ENCODE peak calls at places on chromosome 14, in eight cellular contexts. Y is left ventricle myocardium inferior; D is choroid plexus epithelial cell; J is Peyer's patch; W is neural crest cell; S is CD8-positive, alpha-beta T cell; L is HFFc6; H is stomach. T is an unnamed sample.

GRCh38 chr14:99320105-99320572 is 48.1 kb upstream of the BCL11B start:
- DNase-seq in Y (peak), D (peak), J (peak), W (peak), S (peak), L (peak), H (peak), T (peak)

GRCh38 chr14:104383088-104383805 is 196.3 kb upstream of the C14orf180 start:
- DNase-seq in Y (no peak), D (no peak), J (peak), W (no peak), S (no peak), L (no peak), H (no peak), T (no peak)

GRCh38 chr14:70416322-70416716 is 571 bp downstream of the SYNJ2BP start:
- DNase-seq in Y (no peak), D (peak), J (no peak), W (no peak), S (no peak), L (no peak), H (no peak), T (peak)

GRCh38 chr14:88129306-88130056 is 124.5 kb downstream of the GPR65 start:
- DNase-seq in Y (no peak), D (peak), J (no peak), W (no peak), S (peak), L (peak), H (no peak), T (peak)

GRCh38 chr14:103220982-103221641 is 97.9 kb downstream of the TNFAIP2 start:
- DNase-seq in Y (no peak), D (no peak), J (no peak), W (no peak), S (no peak), L (no peak), H (no peak), T (peak)

GRCh38 chr14:98682031-98682430 is 590.0 kb downstream of the BCL11B start:
- DNase-seq in Y (no peak), D (no peak), J (no peak), W (no peak), S (no peak), L (no peak), H (no peak), T (no peak)

GRCh38 chr14:104860414-104860813 is 4.7 kb upstream of the CEP170B start:
- DNase-seq in Y (no peak), D (no peak), J (no peak), W (no peak), S (no peak), L (no peak), H (no peak), T (no peak)

GRCh38 chr14:52835122-52835903 is 43.9 kb upstream of the GNPNAT1 start:
- DNase-seq in Y (no peak), D (peak), J (no peak), W (no peak), S (no peak), L (peak), H (no peak), T (peak)

GRCh38 chr14:47149326-47149725 is 497.7 kb upstream of the RPL10L start:
- DNase-seq in Y (no peak), D (peak), J (no peak), W (no peak), S (no peak), L (no peak), H (no peak), T (no peak)

GRCh38 chr14:74973003-74973614 is 17.7 kb upstream of the PGF start:
- DNase-seq in Y (peak), D (peak), J (peak), W (no peak), S (peak), L (no peak), H (no peak), T (no peak)

GRCh38 chr14:36661506-36662257 is at the start of gene PAX9:
- DNase-seq in Y (peak), D (peak), J (peak), W (peak), S (no peak), L (peak), H (peak), T (peak)

GRCh38 chr14:77037886-77038511 is 9.5 kb upstream of the IRF2BPL start:
- DNase-seq in Y (no peak), D (no peak), J (peak), W (no peak), S (peak), L (peak), H (no peak), T (no peak)

GRCh38 chr14:98548071-98548686 is 723.8 kb downstream of the BCL11B start:
- DNase-seq in Y (no peak), D (no peak), J (no peak), W (no peak), S (peak), L (no peak), H (no peak), T (no peak)

GRCh38 chr14:71714225-71714624 is 218.0 kb upstream of the RGS6 start:
- DNase-seq in Y (no peak), D (peak), J (no peak), W (no peak), S (no peak), L (peak), H (no peak), T (peak)

GRCh38 chr14:73740921-73741326 is 26.7 kb upstream of the PNMA1 start:
- DNase-seq in Y (peak), D (peak), J (peak), W (no peak), S (no peak), L (no peak), H (peak), T (peak)

GRCh38 chr14:92657457-92658142 is 90.8 kb downstream of the LGMN start:
- DNase-seq in Y (peak), D (no peak), J (peak), W (no peak), S (no peak), L (no peak), H (peak), T (no peak)

GRCh38 chr14:38243696-38244250 is 12.1 kb downstream of the CLEC14A start:
- DNase-seq in Y (no peak), D (no peak), J (no peak), W (no peak), S (no peak), L (no peak), H (no peak), T (no peak)

GRCh38 chr14:40188006-40188405 is 755.8 kb upstream of the FBXO33 start:
- DNase-seq in Y (no peak), D (peak), J (no peak), W (no peak), S (no peak), L (no peak), H (no peak), T (no peak)

GRCh38 chr14:44945264-44945663 is 16.5 kb downstream of the KLHL28 start:
- DNase-seq in Y (no peak), D (peak), J (no peak), W (no peak), S (no peak), L (peak), H (no peak), T (peak)

GRCh38 chr14:55136868-55137785 is 8.1 kb downstream of the LGALS3 start:
- DNase-seq in Y (peak), D (peak), J (no peak), W (no peak), S (no peak), L (no peak), H (peak), T (peak)

GRCh38 chr14:45434221-45434620 is 181.2 kb upstream of the MIS18BP1 start:
- DNase-seq in Y (no peak), D (no peak), J (no peak), W (no peak), S (no peak), L (no peak), H (no peak), T (no peak)

GRCh38 chr14:95979339-95980042 is 59.7 kb upstream of the C14orf132 start:
- DNase-seq in Y (no peak), D (peak), J (no peak), W (no peak), S (no peak), L (no peak), H (no peak), T (no peak)

GRCh38 chr14:39384177-39384576 is 48.1 kb downstream of the FBXO33 start:
- DNase-seq in Y (no peak), D (no peak), J (no peak), W (no peak), S (no peak), L (no peak), H (no peak), T (no peak)

GRCh38 chr14:104115691-104116543 is 22.5 kb upstream of the KIF26A start:
- DNase-seq in Y (peak), D (no peak), J (peak), W (no peak), S (no peak), L (no peak), H (peak), T (no peak)

GRCh38 chr14:94192534-94192933 is 18.4 kb downstream of the PPP4R4 start:
- DNase-seq in Y (no peak), D (no peak), J (no peak), W (no peak), S (no peak), L (no peak), H (no peak), T (no peak)

GRCh38 chr14:95679995-95680735 is 6.1 kb upstream of the TCL1B start:
- DNase-seq in Y (no peak), D (no peak), J (no peak), W (no peak), S (no peak), L (no peak), H (no peak), T (no peak)

GRCh38 chr14:22610931-22611330 is 12.8 kb downstream of the ABHD4 start:
- DNase-seq in Y (no peak), D (no peak), J (no peak), W (no peak), S (no peak), L (no peak), H (no peak), T (peak)

GRCh38 chr14:106442857-106443256 is 916.5 kb downstream of the TMEM121 start:
- DNase-seq in Y (no peak), D (no peak), J (peak), W (no peak), S (peak), L (no peak), H (no peak), T (no peak)

GRCh38 chr14:54627325-54627717 is 60.4 kb downstream of the SAMD4A start:
- DNase-seq in Y (no peak), D (no peak), J (no peak), W (no peak), S (no peak), L (no peak), H (no peak), T (no peak)

GRCh38 chr14:96920023-96920422 is 122.8 kb downstream of the VRK1 start:
- DNase-seq in Y (no peak), D (no peak), J (no peak), W (no peak), S (no peak), L (no peak), H (no peak), T (peak)

GRCh38 chr14:37122919-37123639 is 49.3 kb downstream of the SLC25A21 start:
- DNase-seq in Y (no peak), D (peak), J (no peak), W (no peak), S (no peak), L (no peak), H (no peak), T (no peak)

DNA sequence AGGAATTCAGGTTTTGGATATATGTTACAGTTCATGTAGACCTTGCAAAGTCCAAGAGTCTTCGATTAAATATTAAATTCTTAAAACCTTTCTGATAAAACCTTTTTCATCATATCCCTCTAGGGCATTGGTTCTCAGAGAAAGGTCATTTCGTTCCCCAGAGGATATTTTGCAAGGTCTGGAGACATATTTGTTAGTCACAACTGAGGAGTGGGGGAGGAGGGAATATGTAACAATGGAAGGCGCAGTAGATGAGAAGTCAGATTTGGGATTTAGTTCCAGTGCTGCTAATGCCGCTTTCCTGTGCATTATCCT is 5.3 kb downstream of the TMEM253 start:
- DNase-seq in Y (no peak), D (peak), J (no peak), W (no peak), S (no peak), L (no peak), H (no peak), T (peak)
- TF ChIP-seq CTCF in Y (no peak), D (no peak), J (no peak), W (no peak), S (no peak), L (no peak), H (no peak), T (no peak)

GRCh38 chr14:101889898-101890297 is 74.5 kb upstream of the DYNC1H1 start:
- DNase-seq in Y (no peak), D (peak), J (no peak), W (no peak), S (no peak), L (peak), H (no peak), T (peak)
- TF ChIP-seq CTCF in Y (no peak), D (peak), J (no peak), W (no peak), S (no peak), L (no peak), H (no peak), T (peak)

GRCh38 chr14:21092147-21093011 is 6.1 kb downstream of the ZNF219 start:
- DNase-seq in Y (peak), D (peak), J (peak), W (peak), S (peak), L (peak), H (peak), T (peak)

GRCh38 chr14:21091784-21092146 is 6.7 kb downstream of the ZNF219 start:
- DNase-seq in Y (no peak), D (no peak), J (no peak), W (no peak), S (no peak), L (no peak), H (no peak), T (no peak)

GRCh38 chr14:21095430-21096205 is 2.8 kb downstream of the ZNF219 start:
- DNase-seq in Y (no peak), D (peak), J (no peak), W (no peak), S (no peak), L (peak), H (no peak), T (peak)

GRCh38 chr14:21093018-21093417 is 5.4 kb downstream of the ZNF219 start:
- DNase-seq in Y (no peak), D (no peak), J (no peak), W (no peak), S (no peak), L (no peak), H (no peak), T (no peak)

GRCh38 chr14:21093769-21094681 is 4.4 kb downstream of the ZNF219 start:
- DNase-seq in Y (no peak), D (no peak), J (no peak), W (peak), S (no peak), L (no peak), H (no peak), T (no peak)
- TF ChIP-seq CTCF in Y (no peak), D (peak), J (no peak), W (peak), S (no peak), L (peak), H (no peak), T (peak)

GRCh38 chr14:57274551-57274950 is 5.8 kb downstream of the AP5M1 start:
- DNase-seq in Y (no peak), D (no peak), J (no peak), W (no peak), S (no peak), L (no peak), H (no peak), T (no peak)
- TF ChIP-seq CTCF in Y (no peak), D (no peak), J (no peak), W (no peak), S (no peak), L (no peak), H (no peak), T (no peak)

GRCh38 chr14:68807987-68808386 is 15.1 kb upstream of the ZFP36L1 start:
- DNase-seq in Y (no peak), D (no peak), J (no peak), W (no peak), S (no peak), L (no peak), H (no peak), T (no peak)

GRCh38 chr14:68811161-68811560 is 18.3 kb upstream of the ZFP36L1 start:
- DNase-seq in Y (no peak), D (no peak), J (no peak), W (no peak), S (no peak), L (no peak), H (no peak), T (no peak)

GRCh38 chr14:68809524-68809923 is 16.7 kb upstream of the ZFP36L1 start:
- DNase-seq in Y (no peak), D (no peak), J (no peak), W (no peak), S (no peak), L (no peak), H (no peak), T (no peak)

GRCh38 chr14:68808696-68809095 is 15.8 kb upstream of the ZFP36L1 start:
- DNase-seq in Y (no peak), D (no peak), J (no peak), W (no peak), S (no peak), L (no peak), H (no peak), T (no peak)

GRCh38 chr14:68810173-68811153 is 17.6 kb upstream of the ZFP36L1 start:
- DNase-seq in Y (no peak), D (no peak), J (no peak), W (no peak), S (no peak), L (no peak), H (no peak), T (no peak)
- TF ChIP-seq CTCF in Y (no peak), D (no peak), J (no peak), W (no peak), S (no peak), L (no peak), H (no peak), T (no peak)

GRCh38 chr14:63632932-63633514 is 8.6 kb downstream of the WDR89 start:
- DNase-seq in Y (no peak), D (peak), J (no peak), W (no peak), S (no peak), L (peak), H (no peak), T (peak)

DNA sequence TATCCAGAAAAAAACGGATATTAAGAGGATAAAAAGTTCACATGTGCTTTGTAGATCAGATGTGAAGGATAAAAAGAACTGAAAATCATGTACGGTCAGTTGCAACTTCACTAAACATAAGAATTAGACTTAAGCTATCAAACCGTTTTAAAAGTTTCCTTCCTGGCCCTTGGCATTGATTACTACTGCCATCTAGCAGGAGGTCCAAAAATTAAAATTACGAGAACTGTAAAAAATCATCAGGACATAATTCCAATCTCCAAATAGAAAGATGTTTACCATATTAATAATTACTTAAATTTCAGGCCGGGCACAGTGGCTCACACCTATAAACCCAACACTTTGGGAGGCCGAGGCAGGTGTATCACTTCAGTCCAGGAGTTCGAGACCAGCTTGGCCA is 7.9 kb downstream of the WDR89 start:
- DNase-seq in Y (no peak), D (peak), J (no peak), W (no peak), S (no peak), L (no peak), H (no peak), T (no peak)
- TF ChIP-seq CTCF in Y (no peak), D (peak), J (no peak), W (no peak), S (no peak), L (no peak), H (no peak), T (peak)

GRCh38 chr14:29518335-29518734 is 409.3 kb downstream of the PRKD1 start:
- DNase-seq in Y (no peak), D (peak), J (no peak), W (no peak), S (no peak), L (peak), H (no peak), T (peak)
- TF ChIP-seq CTCF in Y (no peak), D (peak), J (peak), W (peak), S (no peak), L (peak), H (no peak), T (peak)

GRCh38 chr14:67674139-67674479 is 323 bp downstream of the VTI1B start:
- DNase-seq in Y (peak), D (peak), J (peak), W (peak), S (peak), L (peak), H (peak), T (peak)
- TF ChIP-seq CTCF in Y (peak), D (peak), J (peak), W (peak), S (no peak), L (peak), H (peak), T (peak)

DNA sequence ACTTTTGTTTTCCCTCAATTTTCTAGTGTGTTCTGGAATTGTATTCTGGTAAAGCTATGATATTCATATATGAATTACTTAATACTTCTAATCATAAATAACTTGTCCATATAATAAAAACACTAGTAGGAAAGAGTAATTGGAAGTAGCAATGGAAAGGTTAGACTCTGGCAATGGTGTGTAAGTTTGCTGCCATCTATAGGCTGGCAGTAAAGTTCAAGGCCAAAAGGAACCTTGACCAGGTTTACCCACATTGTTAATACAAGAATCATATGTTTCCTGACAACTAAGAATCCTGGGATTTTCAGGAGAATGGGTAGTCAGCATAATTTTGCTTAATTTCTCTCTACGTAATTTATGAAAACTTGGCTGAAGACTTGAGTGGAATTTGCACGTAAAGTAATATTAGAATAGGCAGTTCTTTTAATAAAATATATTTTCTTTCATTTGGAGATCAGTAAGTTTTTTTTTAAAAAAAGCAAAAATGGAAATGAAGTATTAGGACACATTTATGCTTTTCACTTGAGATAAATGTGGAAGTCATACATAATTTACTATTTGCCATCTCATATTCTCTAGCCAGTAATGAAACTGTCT is 926.7 kb downstream of the GALC start:
- DNase-seq in Y (no peak), D (peak), J (no peak), W (no peak), S (no peak), L (no peak), H (no peak), T (peak)
- TF ChIP-seq CTCF in Y (no peak), D (no peak), J (no peak), W (peak), S (no peak), L (peak), H (no peak), T (peak)